ENCODE peak calls at places on chromosomes 12 and 14, in five cellular contexts. B is iris pigment epithelial cell; K is activated CD4-positive, alpha-beta T cell treated with anti-CD3 and anti-CD28 coated beads, Interleukin-2, amount 50 U/mL, for 4 hours; Y is HTR-8/SVneo; M is osteocyte. I is an unnamed sample.

GRCh38 chr14:92039073-92039719 is 663 bp downstream of the TRIP11 start:
- DNase-seq in B (peak; percentile 81), K (no peak), Y (peak; percentile 85), M (peak; percentile 69), I (peak; percentile 71)

GRCh38 chr12:124687695-124688301 is 120.4 kb upstream of the NCOR2 start:
- DNase-seq in B (peak; percentile 54), K (no peak), Y (no peak), M (no peak), I (no peak)

GRCh38 chr14:61435563-61436337 is 114.4 kb downstream of the PRKCH start:
- DNase-seq in B (no peak), K (no peak), Y (no peak), M (no peak), I (no peak)

GRCh38 chr14:102777711-102778615 is 714 bp downstream of the TRAF3 start:
- DNase-seq in B (peak; percentile 64), K (no peak), Y (no peak), M (no peak), I (no peak)

GRCh38 chr14:99961826-99962518 is 103.2 kb upstream of the EVL start:
- DNase-seq in B (no peak), K (no peak), Y (no peak), M (peak; percentile 32), I (no peak)

GRCh38 chr12:113598815-113599406 is 127.2 kb upstream of the LHX5 start:
- DNase-seq in B (no peak), K (no peak), Y (no peak), M (no peak), I (no peak)

GRCh38 chr12:89370850-89371249 is 18.5 kb upstream of the DUSP6 start:
- DNase-seq in B (peak; percentile 80), K (no peak), Y (no peak), M (no peak), I (no peak)

GRCh38 chr12:25781223-25781622 is 177.3 kb upstream of the RASSF8 start:
- DNase-seq in B (no peak), K (no peak), Y (no peak), M (no peak), I (no peak)

GRCh38 chr14:102917469-102918211 is 4.8 kb upstream of the AMN start:
- DNase-seq in B (peak; percentile 26), K (peak; percentile 58), Y (peak; percentile 80), M (no peak), I (no peak)

GRCh38 chr12:6266431-6267006 is 44.0 kb upstream of the PLEKHG6 start:
- DNase-seq in B (no peak), K (no peak), Y (no peak), M (no peak), I (no peak)

GRCh38 chr12:2382391-2383155 is 329.8 kb downstream of the CACNA1C start:
- DNase-seq in B (peak; percentile 26), K (no peak), Y (no peak), M (no peak), I (no peak)

GRCh38 chr12:121803861-121804416 is at the start of gene SETD1B:
- DNase-seq in B (peak; percentile 68), K (no peak), Y (no peak), M (no peak), I (no peak)

GRCh38 chr12:121576851-121577391 is 3.9 kb downstream of the KDM2B start:
- DNase-seq in B (peak; percentile 66), K (no peak), Y (no peak), M (no peak), I (no peak)

GRCh38 chr12:32881702-32882101 is 14.9 kb downstream of the PKP2 start:
- DNase-seq in B (no peak), K (no peak), Y (no peak), M (no peak), I (no peak)

GRCh38 chr14:49280566-49280965 is 305.6 kb downstream of the RPS29 start:
- DNase-seq in B (no peak), K (no peak), Y (no peak), M (no peak), I (no peak)